ENCODE peak calls at places on chromosomes 11 and 22, in eight cellular contexts. S is fibroblast of mammary gland; Z is brain microvascular endothelial cell; F is activated CD4-positive, CD25-positive, alpha-beta regulatory T cell treated with anti-CD3 and anti-CD28 coated beads, Interleukin-2, amount 50 U/mL, for 16 hours; E is HepG2; N is neural crest cell; R is KBM-7; D is myocyte. Q is an unnamed sample.

GRCh38 chr11:87392665-87393064 is 354.9 kb downstream of the TMEM135 start:
- DNase-seq in S (no peak), Z (no peak), F (no peak), E (no peak), N (no peak), R (no peak), D (no peak), Q (no peak)

GRCh38 chr22:45807156-45807915 is 135.7 kb downstream of the ATXN10 start:
- DNase-seq in S (no peak), Z (peak), F (no peak), E (no peak), N (no peak), R (no peak), D (no peak), Q (peak)

GRCh38 chr11:1148752-1149180 is 9.0 kb upstream of the MUC5AC start:
- DNase-seq in S (no peak), Z (no peak), F (no peak), E (no peak), N (no peak), R (no peak), D (no peak), Q (no peak)

GRCh38 chr11:45237666-45238348 is 48.3 kb downstream of the SYT13 start:
- DNase-seq in S (no peak), Z (no peak), F (no peak), E (no peak), N (no peak), R (no peak), D (no peak), Q (no peak)

GRCh38 chr11:60873533-60873932 is 6.2 kb downstream of the ZP1 start:
- DNase-seq in S (no peak), Z (no peak), F (no peak), E (no peak), N (no peak), R (no peak), D (no peak), Q (no peak)

GRCh38 chr11:126751242-126751641 is 249.3 kb downstream of the KIRREL3 start:
- DNase-seq in S (no peak), Z (no peak), F (no peak), E (no peak), N (no peak), R (no peak), D (peak), Q (no peak)

GRCh38 chr11:1224109-1224485 is 1.2 kb downstream of the MUC5B start:
- DNase-seq in S (no peak), Z (no peak), F (no peak), E (no peak), N (no peak), R (no peak), D (no peak), Q (no peak)

GRCh38 chr22:45922256-45922655 is 54.7 kb downstream of the WNT7B start:
- DNase-seq in S (no peak), Z (no peak), F (no peak), E (peak), N (no peak), R (no peak), D (no peak), Q (no peak)

GRCh38 chr22:48438096-48438495 is 1389.6 kb downstream of the BRD1 start:
- DNase-seq in S (no peak), Z (no peak), F (no peak), E (no peak), N (no peak), R (no peak), D (no peak), Q (no peak)

GRCh38 chr11:41431784-41432183 is 27.7 kb downstream of the LRRC4C start:
- DNase-seq in S (no peak), Z (no peak), F (no peak), E (peak), N (peak), R (peak), D (no peak), Q (peak)

GRCh38 chr11:102320679-102321078 is 3.4 kb downstream of the BIRC3 start:
- DNase-seq in S (no peak), Z (no peak), F (no peak), E (no peak), N (no peak), R (no peak), D (peak), Q (no peak)

GRCh38 chr11:911890-912219 is 1.2 kb upstream of the CHID1 start:
- DNase-seq in S (no peak), Z (no peak), F (no peak), E (no peak), N (no peak), R (no peak), D (no peak), Q (no peak)

GRCh38 chr11:13235895-13236294 is 41.7 kb upstream of the BMAL1 start:
- DNase-seq in S (no peak), Z (no peak), F (no peak), E (no peak), N (no peak), R (no peak), D (no peak), Q (no peak)

GRCh38 chr11:109968781-109969180 is 124.4 kb upstream of the ZC3H12C start:
- DNase-seq in S (no peak), Z (no peak), F (no peak), E (no peak), N (no peak), R (no peak), D (no peak), Q (no peak)

GRCh38 chr11:707817-708420 is 1.9 kb downstream of the EPS8L2 start:
- DNase-seq in S (no peak), Z (no peak), F (no peak), E (peak), N (no peak), R (no peak), D (no peak), Q (no peak)

GRCh38 chr11:65997286-65997685 is 4.7 kb downstream of the EIF1AD start:
- DNase-seq in S (no peak), Z (no peak), F (no peak), E (no peak), N (no peak), R (no peak), D (no peak), Q (no peak)

GRCh38 chr11:119377112-119377901 is 4.2 kb downstream of the USP2 start:
- DNase-seq in S (no peak), Z (no peak), F (no peak), E (no peak), N (no peak), R (no peak), D (no peak), Q (no peak)